ENCODE peak calls at places on chromosomes 4 and X, in eight cellular contexts. One of them, this sample, is unnamed.

GRCh38 chr4:124722069-124722468 is 9.5 kb upstream of the ANKRD50 start:
- DNase-seq in NCI-H1092 treated with DMSO at 0.1 percent for 48 hours: no peak
- DNase-seq in endothelial cell: no peak
- DNase-seq in colonic mucosa: no peak
- DNase-seq in KBM-7: no peak
- DNase-seq in stimulated activated CD8-positive, alpha-beta memory T cell treated with anti-CD3 and anti-CD28 coated beads, Interleukin-7, amount 100 ng/mL, for 4 hours: no peak
- DNase-seq in NCI-H774: no peak
- DNase-seq in fibroblast of the conjunctiva: no peak
- DNase-seq in this sample: no peak

GRCh38 chr4:4575284-4576211 is 33.7 kb upstream of the STX18 start:
- DNase-seq in endothelial cell: peak
- DNase-seq in colonic mucosa: peak
- DNase-seq in KBM-7: no peak
- DNase-seq in NCI-H774: peak
- DNase-seq in fibroblast of the conjunctiva: no peak
- DNase-seq in NCI-H1092 treated with DMSO at 0.1 percent for 48 hours: peak
- DNase-seq in stimulated activated CD8-positive, alpha-beta memory T cell treated with anti-CD3 and anti-CD28 coated beads, Interleukin-7, amount 100 ng/mL, for 4 hours: peak
- DNase-seq in this sample: peak

GRCh38 chr4:173448919-173449641 is 50.2 kb upstream of the SCRG1 start:
- DNase-seq in fibroblast of the conjunctiva: no peak
- DNase-seq in KBM-7: no peak
- DNase-seq in NCI-H774: no peak
- DNase-seq in NCI-H1092 treated with DMSO at 0.1 percent for 48 hours: peak
- DNase-seq in colonic mucosa: no peak
- DNase-seq in stimulated activated CD8-positive, alpha-beta memory T cell treated with anti-CD3 and anti-CD28 coated beads, Interleukin-7, amount 100 ng/mL, for 4 hours: no peak
- DNase-seq in endothelial cell: no peak
- DNase-seq in this sample: no peak

GRCh38 chr4:39469429-39470077 is 10.7 kb downstream of the LIAS start:
- DNase-seq in stimulated activated CD8-positive, alpha-beta memory T cell treated with anti-CD3 and anti-CD28 coated beads, Interleukin-7, amount 100 ng/mL, for 4 hours: no peak
- DNase-seq in fibroblast of the conjunctiva: peak
- DNase-seq in colonic mucosa: peak
- DNase-seq in NCI-H1092 treated with DMSO at 0.1 percent for 48 hours: peak
- DNase-seq in NCI-H774: peak
- DNase-seq in endothelial cell: peak
- DNase-seq in KBM-7: peak
- DNase-seq in this sample: no peak

GRCh38 chr4:88350786-88351185 is 27.9 kb upstream of the HERC6 start:
- DNase-seq in stimulated activated CD8-positive, alpha-beta memory T cell treated with anti-CD3 and anti-CD28 coated beads, Interleukin-7, amount 100 ng/mL, for 4 hours: no peak
- DNase-seq in colonic mucosa: no peak
- DNase-seq in fibroblast of the conjunctiva: no peak
- DNase-seq in NCI-H774: no peak
- DNase-seq in NCI-H1092 treated with DMSO at 0.1 percent for 48 hours: no peak
- DNase-seq in endothelial cell: no peak
- DNase-seq in KBM-7: no peak
- DNase-seq in this sample: no peak

GRCh38 chr4:7876096-7876993 is 63.3 kb downstream of the AFAP1 start:
- DNase-seq in NCI-H1092 treated with DMSO at 0.1 percent for 48 hours: no peak
- DNase-seq in NCI-H774: no peak
- DNase-seq in endothelial cell: peak
- DNase-seq in stimulated activated CD8-positive, alpha-beta memory T cell treated with anti-CD3 and anti-CD28 coated beads, Interleukin-7, amount 100 ng/mL, for 4 hours: peak
- DNase-seq in colonic mucosa: no peak
- DNase-seq in fibroblast of the conjunctiva: peak
- DNase-seq in KBM-7: no peak
- DNase-seq in this sample: no peak

GRCh38 chr4:165879581-165879980 is 6.5 kb downstream of the TLL1 start:
- DNase-seq in colonic mucosa: no peak
- DNase-seq in NCI-H774: no peak
- DNase-seq in fibroblast of the conjunctiva: peak
- DNase-seq in NCI-H1092 treated with DMSO at 0.1 percent for 48 hours: no peak
- DNase-seq in KBM-7: no peak
- DNase-seq in endothelial cell: peak
- DNase-seq in stimulated activated CD8-positive, alpha-beta memory T cell treated with anti-CD3 and anti-CD28 coated beads, Interleukin-7, amount 100 ng/mL, for 4 hours: no peak
- DNase-seq in this sample: no peak

GRCh38 chr4:182975806-182976205 is 58.6 kb upstream of the DCTD start:
- DNase-seq in fibroblast of the conjunctiva: peak
- DNase-seq in colonic mucosa: no peak
- DNase-seq in NCI-H1092 treated with DMSO at 0.1 percent for 48 hours: no peak
- DNase-seq in NCI-H774: no peak
- DNase-seq in endothelial cell: no peak
- DNase-seq in stimulated activated CD8-positive, alpha-beta memory T cell treated with anti-CD3 and anti-CD28 coated beads, Interleukin-7, amount 100 ng/mL, for 4 hours: no peak
- DNase-seq in KBM-7: peak
- DNase-seq in this sample: no peak

GRCh38 chr4:26321326-26322276 is 787 bp downstream of the RBPJ start:
- DNase-seq in NCI-H1092 treated with DMSO at 0.1 percent for 48 hours: peak
- DNase-seq in stimulated activated CD8-positive, alpha-beta memory T cell treated with anti-CD3 and anti-CD28 coated beads, Interleukin-7, amount 100 ng/mL, for 4 hours: no peak
- DNase-seq in endothelial cell: peak
- DNase-seq in fibroblast of the conjunctiva: no peak
- DNase-seq in NCI-H774: no peak
- DNase-seq in KBM-7: peak
- DNase-seq in colonic mucosa: peak
- DNase-seq in this sample: peak

GRCh38 chrX:41148553-41148952 is 63.3 kb downstream of the USP9X start:
- DNase-seq in KBM-7: no peak
- DNase-seq in NCI-H774: no peak
- DNase-seq in colonic mucosa: no peak
- DNase-seq in NCI-H1092 treated with DMSO at 0.1 percent for 48 hours: no peak
- DNase-seq in stimulated activated CD8-positive, alpha-beta memory T cell treated with anti-CD3 and anti-CD28 coated beads, Interleukin-7, amount 100 ng/mL, for 4 hours: no peak
- DNase-seq in fibroblast of the conjunctiva: peak
- DNase-seq in endothelial cell: no peak
- DNase-seq in this sample: no peak

GRCh38 chr4:82515705-82516104 is 46.1 kb downstream of the TMEM150C start:
- DNase-seq in NCI-H774: peak
- DNase-seq in KBM-7: no peak
- DNase-seq in NCI-H1092 treated with DMSO at 0.1 percent for 48 hours: peak
- DNase-seq in endothelial cell: no peak
- DNase-seq in colonic mucosa: no peak
- DNase-seq in fibroblast of the conjunctiva: peak
- DNase-seq in stimulated activated CD8-positive, alpha-beta memory T cell treated with anti-CD3 and anti-CD28 coated beads, Interleukin-7, amount 100 ng/mL, for 4 hours: no peak
- DNase-seq in this sample: peak

GRCh38 chr4:155442267-155443105 is 65.7 kb upstream of the MAP9 start:
- DNase-seq in NCI-H774: peak
- DNase-seq in endothelial cell: peak
- DNase-seq in NCI-H1092 treated with DMSO at 0.1 percent for 48 hours: peak
- DNase-seq in fibroblast of the conjunctiva: peak
- DNase-seq in colonic mucosa: peak
- DNase-seq in stimulated activated CD8-positive, alpha-beta memory T cell treated with anti-CD3 and anti-CD28 coated beads, Interleukin-7, amount 100 ng/mL, for 4 hours: peak
- DNase-seq in KBM-7: peak
- DNase-seq in this sample: peak

GRCh38 chr4:108571027-108571569 is 49.3 kb upstream of the RPL34 start:
- DNase-seq in fibroblast of the conjunctiva: peak
- DNase-seq in stimulated activated CD8-positive, alpha-beta memory T cell treated with anti-CD3 and anti-CD28 coated beads, Interleukin-7, amount 100 ng/mL, for 4 hours: no peak
- DNase-seq in NCI-H1092 treated with DMSO at 0.1 percent for 48 hours: no peak
- DNase-seq in colonic mucosa: no peak
- DNase-seq in NCI-H774: no peak
- DNase-seq in KBM-7: no peak
- DNase-seq in endothelial cell: no peak
- DNase-seq in this sample: no peak

GRCh38 chr4:3375688-3376087 is 66.1 kb upstream of the HGFAC start:
- DNase-seq in colonic mucosa: no peak
- DNase-seq in stimulated activated CD8-positive, alpha-beta memory T cell treated with anti-CD3 and anti-CD28 coated beads, Interleukin-7, amount 100 ng/mL, for 4 hours: no peak
- DNase-seq in fibroblast of the conjunctiva: peak
- DNase-seq in NCI-H1092 treated with DMSO at 0.1 percent for 48 hours: peak
- DNase-seq in KBM-7: no peak
- DNase-seq in endothelial cell: no peak
- DNase-seq in NCI-H774: no peak
- DNase-seq in this sample: no peak

GRCh38 chrX:54509401-54509800 is 13.4 kb upstream of the FGD1 start:
- DNase-seq in stimulated activated CD8-positive, alpha-beta memory T cell treated with anti-CD3 and anti-CD28 coated beads, Interleukin-7, amount 100 ng/mL, for 4 hours: no peak
- DNase-seq in NCI-H1092 treated with DMSO at 0.1 percent for 48 hours: no peak
- DNase-seq in NCI-H774: no peak
- DNase-seq in fibroblast of the conjunctiva: no peak
- DNase-seq in KBM-7: no peak
- DNase-seq in colonic mucosa: no peak
- DNase-seq in endothelial cell: no peak
- DNase-seq in this sample: no peak

GRCh38 chr4:89160806-89161205 is 49.5 kb downstream of the TIGD2 start:
- DNase-seq in NCI-H1092 treated with DMSO at 0.1 percent for 48 hours: no peak
- DNase-seq in colonic mucosa: no peak
- DNase-seq in KBM-7: no peak
- DNase-seq in endothelial cell: no peak
- DNase-seq in fibroblast of the conjunctiva: no peak
- DNase-seq in stimulated activated CD8-positive, alpha-beta memory T cell treated with anti-CD3 and anti-CD28 coated beads, Interleukin-7, amount 100 ng/mL, for 4 hours: no peak
- DNase-seq in NCI-H774: no peak
- DNase-seq in this sample: no peak

GRCh38 chr4:51906167-51906647 is 63.3 kb downstream of the DCUN1D4 start:
- DNase-seq in NCI-H1092 treated with DMSO at 0.1 percent for 48 hours: no peak
- DNase-seq in KBM-7: peak
- DNase-seq in colonic mucosa: peak
- DNase-seq in stimulated activated CD8-positive, alpha-beta memory T cell treated with anti-CD3 and anti-CD28 coated beads, Interleukin-7, amount 100 ng/mL, for 4 hours: no peak
- DNase-seq in fibroblast of the conjunctiva: no peak
- DNase-seq in NCI-H774: peak
- DNase-seq in endothelial cell: no peak
- DNase-seq in this sample: no peak

GRCh38 chrX:68832101-68832416 is 3.2 kb downstream of the EFNB1 start:
- DNase-seq in colonic mucosa: peak
- DNase-seq in KBM-7: peak
- DNase-seq in fibroblast of the conjunctiva: peak
- DNase-seq in endothelial cell: no peak
- DNase-seq in NCI-H774: no peak
- DNase-seq in NCI-H1092 treated with DMSO at 0.1 percent for 48 hours: peak
- DNase-seq in stimulated activated CD8-positive, alpha-beta memory T cell treated with anti-CD3 and anti-CD28 coated beads, Interleukin-7, amount 100 ng/mL, for 4 hours: no peak
- DNase-seq in this sample: peak

GRCh38 chr4:122541996-122542395 is 78.9 kb downstream of the IL21 start:
- DNase-seq in stimulated activated CD8-positive, alpha-beta memory T cell treated with anti-CD3 and anti-CD28 coated beads, Interleukin-7, amount 100 ng/mL, for 4 hours: no peak
- DNase-seq in NCI-H774: no peak
- DNase-seq in NCI-H1092 treated with DMSO at 0.1 percent for 48 hours: no peak
- DNase-seq in colonic mucosa: no peak
- DNase-seq in KBM-7: no peak
- DNase-seq in fibroblast of the conjunctiva: no peak
- DNase-seq in endothelial cell: no peak
- DNase-seq in this sample: no peak

GRCh38 chr4:114539985-114540384 is 58.6 kb upstream of the UGT8 start:
- DNase-seq in colonic mucosa: no peak
- DNase-seq in NCI-H1092 treated with DMSO at 0.1 percent for 48 hours: no peak
- DNase-seq in fibroblast of the conjunctiva: no peak
- DNase-seq in endothelial cell: no peak
- DNase-seq in stimulated activated CD8-positive, alpha-beta memory T cell treated with anti-CD3 and anti-CD28 coated beads, Interleukin-7, amount 100 ng/mL, for 4 hours: no peak
- DNase-seq in NCI-H774: no peak
- DNase-seq in KBM-7: peak
- DNase-seq in this sample: no peak

GRCh38 chr4:17544205-17544604 is 29.2 kb downstream of the CLRN2 start:
- DNase-seq in stimulated activated CD8-positive, alpha-beta memory T cell treated with anti-CD3 and anti-CD28 coated beads, Interleukin-7, amount 100 ng/mL, for 4 hours: no peak
- DNase-seq in colonic mucosa: no peak
- DNase-seq in KBM-7: no peak
- DNase-seq in NCI-H774: peak
- DNase-seq in endothelial cell: no peak
- DNase-seq in fibroblast of the conjunctiva: no peak
- DNase-seq in NCI-H1092 treated with DMSO at 0.1 percent for 48 hours: peak
- DNase-seq in this sample: no peak

GRCh38 chr4:112076919-112077608 is 68.2 kb upstream of the FAM241A start:
- DNase-seq in colonic mucosa: no peak
- DNase-seq in NCI-H774: no peak
- DNase-seq in KBM-7: no peak
- DNase-seq in fibroblast of the conjunctiva: no peak
- DNase-seq in stimulated activated CD8-positive, alpha-beta memory T cell treated with anti-CD3 and anti-CD28 coated beads, Interleukin-7, amount 100 ng/mL, for 4 hours: no peak
- DNase-seq in endothelial cell: no peak
- DNase-seq in NCI-H1092 treated with DMSO at 0.1 percent for 48 hours: no peak
- DNase-seq in this sample: no peak

GRCh38 chr4:109993116-109993515 is 80.4 kb downstream of the EGF start:
- DNase-seq in KBM-7: no peak
- DNase-seq in stimulated activated CD8-positive, alpha-beta memory T cell treated with anti-CD3 and anti-CD28 coated beads, Interleukin-7, amount 100 ng/mL, for 4 hours: no peak
- DNase-seq in NCI-H774: no peak
- DNase-seq in NCI-H1092 treated with DMSO at 0.1 percent for 48 hours: no peak
- DNase-seq in endothelial cell: no peak
- DNase-seq in fibroblast of the conjunctiva: no peak
- DNase-seq in colonic mucosa: no peak
- DNase-seq in this sample: no peak

GRCh38 chrX:95076449-95076848 is 1402.4 kb downstream of the FAM133A start:
- DNase-seq in fibroblast of the conjunctiva: no peak
- DNase-seq in stimulated activated CD8-positive, alpha-beta memory T cell treated with anti-CD3 and anti-CD28 coated beads, Interleukin-7, amount 100 ng/mL, for 4 hours: no peak
- DNase-seq in endothelial cell: peak
- DNase-seq in NCI-H1092 treated with DMSO at 0.1 percent for 48 hours: peak
- DNase-seq in KBM-7: peak
- DNase-seq in colonic mucosa: no peak
- DNase-seq in NCI-H774: peak
- DNase-seq in this sample: no peak

GRCh38 chr4:88735554-88735953 is 37.9 kb upstream of the NAP1L5 start:
- DNase-seq in fibroblast of the conjunctiva: no peak
- DNase-seq in KBM-7: no peak
- DNase-seq in NCI-H1092 treated with DMSO at 0.1 percent for 48 hours: no peak
- DNase-seq in NCI-H774: no peak
- DNase-seq in endothelial cell: no peak
- DNase-seq in stimulated activated CD8-positive, alpha-beta memory T cell treated with anti-CD3 and anti-CD28 coated beads, Interleukin-7, amount 100 ng/mL, for 4 hours: no peak
- DNase-seq in colonic mucosa: no peak
- DNase-seq in this sample: no peak

GRCh38 chr4:109730294-109731051 is 603 bp upstream of the PLA2G12A start:
- DNase-seq in KBM-7: peak
- DNase-seq in fibroblast of the conjunctiva: peak
- DNase-seq in NCI-H1092 treated with DMSO at 0.1 percent for 48 hours: no peak
- DNase-seq in stimulated activated CD8-positive, alpha-beta memory T cell treated with anti-CD3 and anti-CD28 coated beads, Interleukin-7, amount 100 ng/mL, for 4 hours: no peak
- DNase-seq in NCI-H774: no peak
- DNase-seq in colonic mucosa: peak
- DNase-seq in endothelial cell: peak
- DNase-seq in this sample: peak

GRCh38 chr4:76753814-76754213 is 144.1 kb downstream of the SOWAHB start:
- DNase-seq in NCI-H1092 treated with DMSO at 0.1 percent for 48 hours: no peak
- DNase-seq in NCI-H774: no peak
- DNase-seq in endothelial cell: no peak
- DNase-seq in colonic mucosa: no peak
- DNase-seq in stimulated activated CD8-positive, alpha-beta memory T cell treated with anti-CD3 and anti-CD28 coated beads, Interleukin-7, amount 100 ng/mL, for 4 hours: no peak
- DNase-seq in KBM-7: no peak
- DNase-seq in fibroblast of the conjunctiva: no peak
- DNase-seq in this sample: no peak

GRCh38 chrX:48520976-48521352 is 644 bp upstream of the EBP start:
- DNase-seq in fibroblast of the conjunctiva: no peak
- DNase-seq in colonic mucosa: no peak
- DNase-seq in endothelial cell: no peak
- DNase-seq in stimulated activated CD8-positive, alpha-beta memory T cell treated with anti-CD3 and anti-CD28 coated beads, Interleukin-7, amount 100 ng/mL, for 4 hours: no peak
- DNase-seq in NCI-H1092 treated with DMSO at 0.1 percent for 48 hours: peak
- DNase-seq in NCI-H774: no peak
- DNase-seq in KBM-7: peak
- DNase-seq in this sample: no peak

GRCh38 chr4:186472948-186473347 is 82.4 kb downstream of the MTNR1A start:
- DNase-seq in stimulated activated CD8-positive, alpha-beta memory T cell treated with anti-CD3 and anti-CD28 coated beads, Interleukin-7, amount 100 ng/mL, for 4 hours: no peak
- DNase-seq in endothelial cell: no peak
- DNase-seq in NCI-H1092 treated with DMSO at 0.1 percent for 48 hours: peak
- DNase-seq in fibroblast of the conjunctiva: peak
- DNase-seq in KBM-7: peak
- DNase-seq in NCI-H774: no peak
- DNase-seq in colonic mucosa: no peak
- DNase-seq in this sample: no peak

GRCh38 chr4:94995684-94996394 is 238.1 kb downstream of the BMPR1B start:
- DNase-seq in fibroblast of the conjunctiva: no peak
- DNase-seq in NCI-H1092 treated with DMSO at 0.1 percent for 48 hours: no peak
- DNase-seq in stimulated activated CD8-positive, alpha-beta memory T cell treated with anti-CD3 and anti-CD28 coated beads, Interleukin-7, amount 100 ng/mL, for 4 hours: no peak
- DNase-seq in endothelial cell: no peak
- DNase-seq in colonic mucosa: no peak
- DNase-seq in NCI-H774: no peak
- DNase-seq in KBM-7: no peak
- DNase-seq in this sample: peak

GRCh38 chr4:80184791-80185756 is 12.2 kb upstream of the PRDM8 start:
- DNase-seq in stimulated activated CD8-positive, alpha-beta memory T cell treated with anti-CD3 and anti-CD28 coated beads, Interleukin-7, amount 100 ng/mL, for 4 hours: peak
- DNase-seq in NCI-H774: no peak
- DNase-seq in NCI-H1092 treated with DMSO at 0.1 percent for 48 hours: no peak
- DNase-seq in KBM-7: no peak
- DNase-seq in endothelial cell: peak
- DNase-seq in colonic mucosa: no peak
- DNase-seq in fibroblast of the conjunctiva: no peak
- DNase-seq in this sample: no peak

This sample was measured in heart left ventricle.